ENCODE peak calls at places on chromosome 1, in four cellular contexts. Z, J, Y and D are unnamed samples.

GRCh38 chr1:58881471-58881994 is 97.7 kb upstream of the JUN start:
- DNase-seq in Z (peak), J (no peak), Y (peak), D (no peak)

GRCh38 chr1:35857830-35858229 is 25.2 kb upstream of the AGO1 start:
- DNase-seq in Z (no peak), J (no peak), Y (peak), D (no peak)

GRCh38 chr1:204579681-204580080 is 63.5 kb downstream of the MDM4 start:
- DNase-seq in Z (no peak), J (no peak), Y (no peak), D (no peak)

GRCh38 chr1:24970399-24970753 is 40.3 kb upstream of the RUNX3 start:
- DNase-seq in Z (peak), J (peak), Y (peak), D (no peak)

GRCh38 chr1:23555225-23555801 is 4.0 kb downstream of the ID3 start:
- DNase-seq in Z (no peak), J (peak), Y (no peak), D (no peak)

GRCh38 chr1:20390589-20391331 is 95.2 kb downstream of the CAMK2N1 start:
- DNase-seq in Z (no peak), J (no peak), Y (no peak), D (no peak)

GRCh38 chr1:192967901-192968300 is 91.3 kb downstream of the UCHL5 start:
- DNase-seq in Z (no peak), J (no peak), Y (no peak), D (no peak)

GRCh38 chr1:40423264-40423642 is 27.0 kb upstream of the ZFP69B start:
- DNase-seq in Z (no peak), J (no peak), Y (no peak), D (no peak)

GRCh38 chr1:161192476-161193465 is 6.1 kb downstream of the ADAMTS4 start:
- DNase-seq in Z (peak), J (peak), Y (peak), D (peak)